ENCODE peak calls at places on chromosome 15, in ten cellular contexts. J is AG09309; D is iPS DF 19.7; Y is glomerular endothelial cell; T is AG09319; L is PC-9; X is stimulated activated CD4-positive, alpha-beta T cell treated with anti-CD3 and anti-CD28 coated beads, Interleukin-2, amount 100 ng/mL, for 48 hours; I is SK-N-SH; H is DMS53; R is tibial nerve. S is an unnamed sample.

GRCh38 chr15:92034227-92034626 is 180.7 kb downstream of the SLCO3A1 start:
- DNase-seq in J (no peak), D (no peak), Y (no peak), T (no peak), L (no peak), X (no peak), I (no peak), H (no peak), R (no peak), S (no peak)

GRCh38 chr15:51661072-51661471 is 20.2 kb upstream of the SCG3 start:
- DNase-seq in J (no peak), D (no peak), Y (no peak), T (no peak), L (no peak), X (no peak), I (no peak), H (no peak), R (no peak), S (no peak)

GRCh38 chr15:96170616-96171270 is 159.8 kb upstream of the NR2F2 start:
- DNase-seq in J (no peak), D (no peak), Y (no peak), T (no peak), L (no peak), X (no peak), I (no peak), H (no peak), R (no peak), S (no peak)

GRCh38 chr15:78987891-78988360 is 43.1 kb upstream of the CTSH start:
- DNase-seq in J (no peak), D (no peak), Y (peak), T (no peak), L (no peak), X (no peak), I (no peak), H (no peak), R (no peak), S (peak)

GRCh38 chr15:81765816-81766215 is 280.0 kb downstream of the MEX3B start:
- DNase-seq in J (no peak), D (no peak), Y (no peak), T (no peak), L (no peak), X (no peak), I (no peak), H (no peak), R (no peak), S (no peak)

GRCh38 chr15:34122771-34123183 is 20.9 kb downstream of the PGBD4 start:
- DNase-seq in J (peak), D (no peak), Y (peak), T (no peak), L (no peak), X (no peak), I (no peak), H (no peak), R (no peak), S (peak)

GRCh38 chr15:67080900-67081431 is 15.6 kb downstream of the SMAD3 start:
- DNase-seq in J (peak), D (no peak), Y (no peak), T (no peak), L (no peak), X (no peak), I (no peak), H (no peak), R (no peak), S (peak)

GRCh38 chr15:95324596-95325135 is 1005.8 kb upstream of the NR2F2 start:
- DNase-seq in J (no peak), D (no peak), Y (no peak), T (no peak), L (no peak), X (no peak), I (no peak), H (no peak), R (no peak), S (peak)

GRCh38 chr15:82159922-82160321 is 102.6 kb downstream of the EFL1 start:
- DNase-seq in J (peak), D (peak), Y (peak), T (peak), L (peak), X (no peak), I (no peak), H (no peak), R (no peak), S (peak)

S was measured in lung microvascular endothelial cell.